ENCODE peak calls at places on chromosome 12, in four cellular contexts. One of them, this sample, is unnamed.

GRCh38 chr12:75722714-75723200 is 211.3 kb upstream of the KRR1 start:
- DNase-seq in HCT116: peak
- DNase-seq in ovary: peak
- DNase-seq in lower leg skin: peak
- DNase-seq in this sample: no peak

GRCh38 chr12:49827351-49828099 is 688 bp downstream of the NCKAP5L start:
- DNase-seq in HCT116: no peak
- DNase-seq in ovary: peak
- DNase-seq in lower leg skin: no peak
- DNase-seq in this sample: no peak

GRCh38 chr12:89372584-89373370 is 20.5 kb upstream of the DUSP6 start:
- DNase-seq in HCT116: no peak
- DNase-seq in ovary: no peak
- DNase-seq in lower leg skin: no peak
- DNase-seq in this sample: no peak

GRCh38 chr12:107330901-107331431 is 237.6 kb upstream of the CRY1 start:
- DNase-seq in HCT116: no peak
- DNase-seq in ovary: no peak
- DNase-seq in lower leg skin: no peak
- DNase-seq in this sample: no peak

GRCh38 chr12:94879542-94879941 is 124.0 kb downstream of the NDUFA12 start:
- DNase-seq in HCT116: no peak
- DNase-seq in ovary: no peak
- DNase-seq in lower leg skin: no peak
- DNase-seq in this sample: no peak

GRCh38 chr12:87428701-87429277 is 600.4 kb downstream of the C12orf50 start:
- DNase-seq in HCT116: no peak
- DNase-seq in ovary: no peak
- DNase-seq in lower leg skin: no peak
- DNase-seq in this sample: no peak

GRCh38 chr12:111339306-111339938 is 29.5 kb downstream of the PHETA1 start:
- DNase-seq in HCT116: no peak
- DNase-seq in ovary: no peak
- DNase-seq in lower leg skin: no peak
- DNase-seq in this sample: no peak

GRCh38 chr12:86914716-86915115 is 658.5 kb upstream of the MGAT4C start:
- DNase-seq in HCT116: peak
- DNase-seq in ovary: no peak
- DNase-seq in lower leg skin: no peak
- DNase-seq in this sample: no peak

GRCh38 chr12:111123390-111123789 is 203.0 kb upstream of the MYL2 start:
- DNase-seq in HCT116: no peak
- DNase-seq in ovary: no peak
- DNase-seq in lower leg skin: no peak
- DNase-seq in this sample: no peak

GRCh38 chr12:53530920-53531319 is 23.6 kb upstream of the NPFF start:
- DNase-seq in HCT116: peak
- DNase-seq in ovary: no peak
- DNase-seq in lower leg skin: no peak
- DNase-seq in this sample: no peak

GRCh38 chr12:75859868-75860267 is 171.7 kb downstream of the PHLDA1 start:
- DNase-seq in HCT116: no peak
- DNase-seq in ovary: no peak
- DNase-seq in lower leg skin: no peak
- DNase-seq in this sample: no peak

GRCh38 chr12:106744600-106744999 is 29.9 kb upstream of the RIC8B start:
- DNase-seq in HCT116: no peak
- DNase-seq in ovary: no peak
- DNase-seq in lower leg skin: no peak
- DNase-seq in this sample: no peak

GRCh38 chr12:110860833-110861291 is 14.1 kb downstream of the CCDC63 start:
- DNase-seq in HCT116: no peak
- DNase-seq in ovary: no peak
- DNase-seq in lower leg skin: no peak
- DNase-seq in this sample: no peak

GRCh38 chr12:49777341-49777740 is 36.0 kb downstream of the TMBIM6 start:
- DNase-seq in HCT116: no peak
- DNase-seq in ovary: no peak
- DNase-seq in lower leg skin: no peak
- DNase-seq in this sample: no peak

GRCh38 chr12:19575307-19576243 is 136.3 kb downstream of the AEBP2 start:
- DNase-seq in HCT116: peak
- DNase-seq in ovary: peak
- DNase-seq in lower leg skin: peak
- DNase-seq in this sample: no peak

GRCh38 chr12:85642810-85643209 is 193.4 kb downstream of the RASSF9 start:
- DNase-seq in HCT116: no peak
- DNase-seq in ovary: no peak
- DNase-seq in lower leg skin: no peak
- DNase-seq in this sample: no peak

GRCh38 chr12:120709976-120710804 is at the start of gene UNC119B:
- DNase-seq in HCT116: no peak
- DNase-seq in ovary: peak
- DNase-seq in lower leg skin: peak
- DNase-seq in this sample: no peak

GRCh38 chr12:127292736-127293135 is 974.2 kb upstream of the TMEM132C start:
- DNase-seq in HCT116: no peak
- DNase-seq in ovary: no peak
- DNase-seq in lower leg skin: no peak
- DNase-seq in this sample: peak

GRCh38 chr12:15544589-15544988 is 222.3 kb downstream of the PTPRO start:
- DNase-seq in HCT116: no peak
- DNase-seq in ovary: no peak
- DNase-seq in lower leg skin: no peak
- DNase-seq in this sample: no peak

GRCh38 chr12:33438025-33438772 is 1.4 kb downstream of the SYT10 start:
- DNase-seq in HCT116: no peak
- DNase-seq in ovary: no peak
- DNase-seq in lower leg skin: no peak
- DNase-seq in this sample: no peak

GRCh38 chr12:108115746-108116125 is 13.4 kb upstream of the WSCD2 start:
- DNase-seq in HCT116: no peak
- DNase-seq in ovary: no peak
- DNase-seq in lower leg skin: no peak
- DNase-seq in this sample: no peak

GRCh38 chr12:93668919-93669418 is 8.2 kb upstream of the CRADD start:
- DNase-seq in HCT116: no peak
- DNase-seq in ovary: no peak
- DNase-seq in lower leg skin: no peak
- DNase-seq in this sample: no peak

GRCh38 chr12:131621701-131622421 is 89.0 kb upstream of the SFSWAP start:
- DNase-seq in HCT116: no peak
- DNase-seq in ovary: no peak
- DNase-seq in lower leg skin: no peak
- DNase-seq in this sample: no peak

GRCh38 chr12:107844312-107844921 is 69.9 kb downstream of the ASCL4 start:
- DNase-seq in HCT116: no peak
- DNase-seq in ovary: no peak
- DNase-seq in lower leg skin: no peak
- DNase-seq in this sample: no peak

DNA sequence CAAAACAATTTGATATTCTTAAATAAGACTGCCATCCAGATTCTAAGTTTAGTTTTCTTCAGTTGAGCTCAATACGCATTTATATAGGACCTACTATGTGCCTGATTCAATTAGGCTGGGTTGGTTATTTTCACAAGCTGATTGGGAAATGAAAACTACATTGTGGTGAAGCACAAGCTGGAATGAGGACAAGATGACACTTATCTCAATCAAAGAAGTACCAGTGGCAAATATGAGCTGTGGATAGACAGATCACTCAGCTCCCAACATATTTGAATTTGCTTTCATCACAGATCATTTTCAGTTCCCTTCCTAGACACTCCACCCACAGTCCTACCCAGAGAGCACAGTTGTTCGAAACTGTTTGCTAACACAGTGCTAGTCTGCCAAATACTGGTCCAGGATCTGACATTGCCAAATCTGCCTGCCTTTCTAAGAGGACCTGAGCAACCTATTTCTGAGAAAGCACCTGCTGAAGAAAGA is 74.7 kb downstream of the LLPH start:
- DNase-seq in HCT116: no peak
- DNase-seq in ovary: no peak
- DNase-seq in lower leg skin: no peak
- DNase-seq in this sample: no peak
- TF ChIP-seq POLR2A in HCT116: no peak
- TF ChIP-seq POLR2A in ovary: no peak
- TF ChIP-seq POLR2A in lower leg skin: no peak
- TF ChIP-seq POLR2A in this sample: no peak

DNA sequence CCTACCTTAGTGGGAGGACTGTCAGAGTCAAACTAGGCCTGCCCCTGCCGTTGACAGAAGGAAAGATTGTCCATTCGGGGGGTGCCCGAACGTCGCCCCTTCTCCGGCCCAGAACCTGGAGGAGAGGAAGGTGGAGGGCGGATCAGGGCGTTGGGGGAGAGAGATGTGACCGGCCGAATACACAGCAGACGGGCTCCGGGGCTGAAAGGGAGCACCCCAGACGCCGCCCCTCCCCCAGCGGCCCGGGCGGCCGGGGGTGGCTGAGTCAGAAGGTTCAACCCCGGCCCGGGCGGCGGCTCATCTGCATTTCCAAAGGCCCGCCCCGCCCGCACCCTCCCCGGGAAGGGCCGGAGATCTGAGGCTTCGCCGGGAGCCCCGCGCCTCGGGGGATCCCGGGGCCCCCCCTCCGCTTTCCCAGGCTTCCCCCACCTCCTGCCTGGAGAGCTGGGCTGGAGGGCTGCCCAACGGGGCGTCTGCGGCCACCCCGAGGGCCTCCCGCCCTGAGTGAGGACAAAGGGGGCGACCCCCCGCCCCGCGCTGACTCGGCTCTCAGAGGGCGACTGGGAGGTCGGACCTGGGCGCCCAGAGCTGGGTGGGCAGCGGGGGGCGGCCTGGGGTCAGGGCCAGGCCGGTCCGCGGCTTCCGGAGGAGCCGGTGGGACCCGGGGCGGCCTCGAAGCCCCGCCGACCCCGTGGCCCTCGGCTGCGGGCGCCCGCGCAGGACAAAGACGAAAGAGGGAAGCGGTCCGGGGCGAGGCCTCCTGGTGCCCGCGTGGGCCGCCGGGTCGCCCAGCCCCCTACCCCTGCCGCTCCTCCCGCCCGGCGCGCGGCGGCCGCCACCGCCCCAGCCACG is 3.7 kb upstream of the SETD1B start:
- DNase-seq in HCT116: peak
- DNase-seq in ovary: peak
- DNase-seq in lower leg skin: peak
- DNase-seq in this sample: peak
- TF ChIP-seq POLR2A in HCT116: no peak
- TF ChIP-seq POLR2A in ovary: peak
- TF ChIP-seq POLR2A in lower leg skin: no peak
- TF ChIP-seq POLR2A in this sample: peak

GRCh38 chr12:22396253-22396652 is 61.7 kb upstream of the ST8SIA1 start:
- DNase-seq in HCT116: no peak
- DNase-seq in ovary: no peak
- DNase-seq in lower leg skin: no peak
- DNase-seq in this sample: no peak

GRCh38 chr12:22396735-22397134 is 62.2 kb upstream of the ST8SIA1 start:
- DNase-seq in HCT116: no peak
- DNase-seq in ovary: no peak
- DNase-seq in lower leg skin: no peak
- DNase-seq in this sample: no peak

GRCh38 chr12:22399464-22399863 is 65.0 kb upstream of the ST8SIA1 start:
- DNase-seq in HCT116: no peak
- DNase-seq in ovary: no peak
- DNase-seq in lower leg skin: no peak
- DNase-seq in this sample: no peak

GRCh38 chr12:22395666-22396065 is 61.2 kb upstream of the ST8SIA1 start:
- DNase-seq in HCT116: no peak
- DNase-seq in ovary: no peak
- DNase-seq in lower leg skin: no peak
- DNase-seq in this sample: no peak
- TF ChIP-seq POLR2A in HCT116: no peak
- TF ChIP-seq POLR2A in ovary: no peak
- TF ChIP-seq POLR2A in lower leg skin: no peak
- TF ChIP-seq POLR2A in this sample: no peak

DNA sequence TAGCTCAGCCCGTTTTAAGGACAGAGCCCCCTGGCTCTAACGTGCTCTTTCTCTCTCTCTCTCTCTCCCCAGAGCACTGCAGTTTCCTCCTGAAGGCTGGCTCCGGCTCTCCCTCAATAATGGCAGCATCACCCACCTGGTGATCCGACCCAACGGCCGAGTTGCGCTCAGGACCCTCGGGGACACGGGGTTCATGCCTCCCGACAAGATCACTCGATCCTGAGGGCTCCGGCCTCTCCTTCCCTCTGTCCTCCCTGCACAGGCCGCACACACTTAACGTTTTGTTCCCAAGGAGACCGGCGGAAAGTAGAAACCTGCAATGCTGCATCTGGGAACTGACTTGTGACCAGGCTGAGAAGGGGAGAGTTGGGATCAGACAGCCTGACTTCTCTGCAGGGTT is 10.0 kb downstream of the PGAM5 start:
- DNase-seq in HCT116: no peak
- DNase-seq in ovary: no peak
- DNase-seq in lower leg skin: no peak
- DNase-seq in this sample: no peak
- TF ChIP-seq POLR2A in HCT116: no peak
- TF ChIP-seq POLR2A in ovary: no peak
- TF ChIP-seq POLR2A in lower leg skin: no peak
- TF ChIP-seq POLR2A in this sample: no peak

GRCh38 chr12:47900480-47901129 is 4.2 kb downstream of the VDR start:
- DNase-seq in HCT116: peak
- DNase-seq in ovary: no peak
- DNase-seq in lower leg skin: no peak
- DNase-seq in this sample: no peak
- TF ChIP-seq POLR2A in HCT116: no peak
- TF ChIP-seq POLR2A in ovary: no peak
- TF ChIP-seq POLR2A in lower leg skin: no peak
- TF ChIP-seq POLR2A in this sample: no peak

GRCh38 chr12:62716866-62717477 is 218.0 kb downstream of the PPM1H start:
- DNase-seq in HCT116: no peak
- DNase-seq in ovary: no peak
- DNase-seq in lower leg skin: no peak
- DNase-seq in this sample: no peak

GRCh38 chr12:62717636-62718035 is 217.3 kb downstream of the PPM1H start:
- DNase-seq in HCT116: no peak
- DNase-seq in ovary: no peak
- DNase-seq in lower leg skin: no peak
- DNase-seq in this sample: no peak

GRCh38 chr12:62716037-62716436 is 218.9 kb downstream of the PPM1H start:
- DNase-seq in HCT116: no peak
- DNase-seq in ovary: no peak
- DNase-seq in lower leg skin: no peak
- DNase-seq in this sample: no peak

GRCh38 chr12:62720661-62721330 is 214.2 kb downstream of the PPM1H start:
- DNase-seq in HCT116: no peak
- DNase-seq in ovary: no peak
- DNase-seq in lower leg skin: no peak
- DNase-seq in this sample: no peak

GRCh38 chr12:62719027-62719426 is 215.9 kb downstream of the PPM1H start:
- DNase-seq in HCT116: no peak
- DNase-seq in ovary: no peak
- DNase-seq in lower leg skin: no peak
- DNase-seq in this sample: no peak
- TF ChIP-seq POLR2A in HCT116: no peak
- TF ChIP-seq POLR2A in ovary: no peak
- TF ChIP-seq POLR2A in lower leg skin: no peak
- TF ChIP-seq POLR2A in this sample: no peak